ENCODE peak calls at places on chromosomes 11 and 22, in four cellular contexts. O is stomach, N is esophagus muscularis mucosa, Q is foreskin keratinocyte. V is an unnamed sample. For H3K4me1, the result is how much of the 10 kb centered on the place peaks cover.

GRCh38 chr22:46867106-46867505 is 104.7 kb downstream of the TBC1D22A start:
- DNase-seq in O (no peak), N (no peak), Q (no peak), V (no peak)

GRCh38 chr11:15483205-15483604 is 368.5 kb downstream of the INSC start:
- DNase-seq in O (no peak), N (no peak), Q (no peak), V (no peak)

GRCh38 chr22:40345801-40346177 is 511 bp upstream of the ADSL start:
- DNase-seq in O (peak), N (no peak), Q (no peak), V (no peak)

GRCh38 chr11:112344040-112344413 is 83.4 kb upstream of the PLET1 start:
- DNase-seq in O (no peak), N (no peak), Q (no peak), V (no peak)

GRCh38 chr11:125342281-125342980 is 153.6 kb downstream of the FEZ1 start:
- DNase-seq in O (no peak), N (no peak), Q (no peak), V (no peak)

GRCh38 chr22:28788601-28789000 is 11.8 kb downstream of the XBP1 start:
- DNase-seq in O (no peak), N (no peak), Q (no peak), V (no peak)

GRCh38 chr11:115234794-115235193 is 269.4 kb downstream of the CADM1 start:
- DNase-seq in O (no peak), N (no peak), Q (no peak), V (no peak)

GRCh38 chr11:26477406-26477805 is 94.7 kb downstream of the MUC15 start:
- DNase-seq in O (no peak), N (no peak), Q (no peak), V (no peak)

GRCh38 chr11:6391548-6392134 is 1.4 kb downstream of the SMPD1 start:
- DNase-seq in O (no peak), N (no peak), Q (no peak), V (no peak)
- H3K4me1 ChIP-seq in O (half or more), N (under half), Q (under half), V (under half)

GRCh38 chr11:59180168-59180567 is 8.2 kb downstream of the DTX4 start:
- DNase-seq in O (no peak), N (peak), Q (no peak), V (no peak)
- H3K27ac ChIP-seq in O (no peak), N (no peak), Q (no peak), V (no peak)

GRCh38 chr22:37566903-37567798 is 6.9 kb downstream of the CDC42EP1 start:
- DNase-seq in O (peak), N (peak), Q (peak), V (no peak)
- H3K4me1 ChIP-seq in O (half or more), N (half or more), Q (under half), V (under half)

DNA sequence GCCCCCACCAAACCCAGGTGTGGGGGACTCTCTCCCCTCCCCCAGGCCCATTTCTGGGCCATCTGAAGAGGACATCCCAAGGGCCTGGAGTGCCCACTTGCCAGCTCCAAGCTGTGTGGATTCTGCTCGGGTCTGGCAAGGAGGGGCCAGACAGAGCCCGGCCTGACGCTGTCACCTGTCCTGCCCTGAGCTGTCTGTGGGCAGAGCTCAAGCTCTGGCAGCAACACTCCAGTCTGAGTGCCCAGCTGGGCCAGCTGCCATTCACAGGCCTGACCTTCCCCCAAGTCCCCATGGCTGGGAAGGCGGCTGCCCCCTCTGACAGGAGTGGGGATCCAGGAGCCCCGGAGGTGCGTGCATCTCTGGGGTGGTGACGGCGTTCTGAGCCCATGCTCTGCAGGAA is 6.2 kb upstream of the PIM3 start:
- DNase-seq in O (peak), N (no peak), Q (no peak), V (no peak)
- H3K27ac ChIP-seq in O (peak), N (peak), Q (no peak), V (no peak)

DNA sequence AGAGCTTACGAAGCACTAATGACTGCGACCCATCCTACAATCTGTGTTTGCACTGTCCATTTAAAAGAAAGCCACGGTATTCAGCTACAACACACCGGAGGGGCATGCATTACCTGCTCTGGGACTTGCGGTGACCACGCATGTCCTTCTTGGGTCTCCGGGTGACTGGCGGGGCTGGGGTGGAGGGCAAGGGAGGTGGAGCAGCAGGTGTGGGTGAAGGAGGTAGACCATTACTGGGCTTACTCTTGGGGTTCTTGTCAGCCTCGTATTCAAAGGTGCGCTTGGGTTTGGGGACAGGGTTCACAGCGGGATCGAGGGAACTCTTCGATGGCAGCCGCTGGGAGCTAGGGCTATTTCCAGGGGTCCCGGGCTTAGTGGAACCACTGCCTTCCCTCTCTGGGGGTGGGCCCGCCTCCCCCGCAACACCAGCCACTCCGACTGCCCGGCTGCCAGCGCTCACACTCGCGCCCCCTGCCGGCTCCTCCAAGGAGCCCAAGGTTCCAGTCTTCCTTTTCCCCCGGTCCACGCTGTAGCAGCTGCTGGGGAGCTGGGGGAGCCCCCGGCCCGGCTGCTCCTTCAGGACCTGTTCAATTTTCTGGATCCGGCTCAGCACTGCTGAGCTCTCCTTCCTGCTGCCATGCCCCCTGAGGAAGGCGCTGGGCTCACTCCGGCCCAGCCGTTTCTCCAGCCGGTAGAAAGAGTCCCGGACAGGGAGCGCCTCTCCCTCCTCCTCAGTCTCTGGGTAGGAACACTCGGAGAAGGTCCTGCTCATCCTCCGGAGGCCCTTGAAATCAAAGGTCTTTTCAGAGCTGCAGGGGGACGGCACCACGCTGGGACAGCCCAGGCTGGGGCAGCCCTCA is 47.5 kb downstream of the RPL27A start:
- DNase-seq in O (no peak), N (no peak), Q (no peak), V (no peak)
- H3K4me1 ChIP-seq in O (half or more), N (half or more), Q (under half), V (under half)

DNA sequence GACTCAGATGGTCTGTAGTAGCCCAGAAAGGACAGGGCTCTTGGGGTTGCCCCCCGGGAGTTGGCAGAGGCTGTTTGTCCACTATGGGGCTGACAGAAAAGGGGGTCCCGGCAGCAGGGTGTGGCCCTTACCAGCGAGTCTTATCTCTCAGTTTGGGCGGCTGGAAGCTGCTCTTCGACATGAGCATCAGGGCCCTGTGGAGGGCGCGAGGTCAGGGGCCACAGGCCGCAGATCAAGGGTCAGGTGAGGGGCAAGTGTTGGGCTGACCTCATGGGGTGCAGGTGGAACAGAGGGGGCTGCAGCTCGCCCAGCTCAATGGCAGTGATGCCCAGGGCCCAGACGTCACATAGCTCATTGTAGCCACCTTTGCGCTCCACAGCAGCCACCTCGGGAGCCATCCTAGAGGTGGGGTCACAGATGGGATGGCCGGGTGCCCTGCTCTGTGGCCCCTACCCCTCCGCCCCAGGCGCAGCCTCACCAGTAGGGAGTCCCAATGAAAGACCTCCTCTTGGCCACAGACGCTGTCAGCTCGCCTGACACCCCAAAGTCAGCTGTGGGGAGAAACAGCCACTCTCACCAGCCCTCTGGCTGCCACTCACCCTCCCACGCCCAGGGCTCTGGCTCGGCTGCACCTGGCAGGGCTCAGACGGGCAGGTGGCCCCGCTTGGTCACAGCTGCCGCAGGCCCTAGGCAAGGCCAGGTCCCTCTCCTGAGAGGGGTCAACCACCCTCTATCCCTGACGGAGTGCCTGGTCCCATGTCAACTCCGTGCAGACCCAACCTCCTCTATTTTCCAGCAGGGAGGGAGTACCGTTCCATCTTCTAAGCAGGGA is 2.2 kb downstream of the MAP4K2 start:
- DNase-seq in O (no peak), N (no peak), Q (no peak), V (no peak)
- H3K27ac ChIP-seq in O (no peak), N (no peak), Q (no peak), V (no peak)

DNA sequence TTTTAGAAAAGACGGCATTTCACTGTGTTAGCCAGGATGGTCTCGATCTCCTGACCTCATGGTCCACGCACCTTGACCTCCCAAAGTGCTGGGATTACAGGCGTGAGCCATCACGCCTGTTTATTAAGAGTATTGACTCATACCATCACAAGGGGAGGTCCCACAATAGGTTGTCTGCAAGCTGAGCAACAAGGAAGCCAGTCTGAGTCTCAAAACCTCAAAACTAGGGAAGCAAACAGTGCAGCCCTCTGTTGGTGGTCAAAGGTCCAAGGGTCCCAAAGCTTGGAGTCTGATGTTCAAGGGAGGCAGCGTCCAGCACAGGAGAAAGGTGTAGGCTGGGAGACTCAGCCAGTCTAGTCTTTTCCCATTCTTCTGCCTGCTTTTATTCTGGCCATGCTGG is 32.8 kb upstream of the LDLRAD3 start:
- DNase-seq in O (no peak), N (peak), Q (peak), V (no peak)
- H3K4me1 ChIP-seq in O (under half), N (under half), Q (under half), V (under half)

GRCh38 chr11:46345881-46346484 is 1.3 kb upstream of the DGKZ start:
- DNase-seq in O (no peak), N (no peak), Q (peak), V (no peak)

GRCh38 chr11:46348566-46348981 is 1.3 kb downstream of the DGKZ start:
- DNase-seq in O (no peak), N (no peak), Q (no peak), V (no peak)

GRCh38 chr11:46348986-46349401 is 1.7 kb downstream of the DGKZ start:
- DNase-seq in O (no peak), N (no peak), Q (no peak), V (no peak)

GRCh38 chr11:46346886-46347636 is at the start of gene DGKZ:
- DNase-seq in O (peak), N (no peak), Q (peak), V (no peak)

DNA sequence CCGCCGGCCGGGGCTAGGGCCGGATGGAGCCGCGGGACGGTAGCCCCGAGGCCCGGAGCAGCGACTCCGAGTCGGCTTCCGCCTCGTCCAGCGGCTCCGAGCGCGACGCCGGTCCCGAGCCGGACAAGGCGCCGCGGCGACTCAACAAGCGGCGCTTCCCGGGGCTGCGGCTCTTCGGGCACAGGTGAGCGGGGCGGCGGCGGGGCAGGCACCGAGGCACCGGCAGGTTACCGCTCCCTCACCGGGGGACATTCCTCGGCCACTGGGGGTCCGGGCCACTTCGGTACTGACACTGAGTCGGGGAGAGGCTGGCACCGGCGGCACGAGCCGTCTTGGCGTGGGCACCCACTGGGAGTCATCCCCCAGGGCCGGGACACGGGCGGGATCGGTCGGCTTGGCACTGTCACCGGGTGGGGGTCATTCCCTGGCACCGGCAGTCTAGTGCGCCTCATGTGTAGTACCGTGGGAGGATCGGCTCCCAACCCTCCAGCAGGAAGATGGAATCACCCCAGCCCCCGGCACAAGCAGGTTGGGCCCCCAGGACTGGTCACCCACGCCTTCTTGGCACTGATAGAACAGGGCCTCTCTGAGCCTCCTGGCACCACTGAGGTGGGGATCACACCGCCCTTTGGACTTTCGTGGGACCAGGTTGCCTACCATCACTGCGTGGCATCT is 511 bp downstream of the DGKZ start:
- DNase-seq in O (no peak), N (no peak), Q (no peak), V (no peak)
- H3K27ac ChIP-seq in O (peak), N (peak), Q (peak), V (no peak)

DNA sequence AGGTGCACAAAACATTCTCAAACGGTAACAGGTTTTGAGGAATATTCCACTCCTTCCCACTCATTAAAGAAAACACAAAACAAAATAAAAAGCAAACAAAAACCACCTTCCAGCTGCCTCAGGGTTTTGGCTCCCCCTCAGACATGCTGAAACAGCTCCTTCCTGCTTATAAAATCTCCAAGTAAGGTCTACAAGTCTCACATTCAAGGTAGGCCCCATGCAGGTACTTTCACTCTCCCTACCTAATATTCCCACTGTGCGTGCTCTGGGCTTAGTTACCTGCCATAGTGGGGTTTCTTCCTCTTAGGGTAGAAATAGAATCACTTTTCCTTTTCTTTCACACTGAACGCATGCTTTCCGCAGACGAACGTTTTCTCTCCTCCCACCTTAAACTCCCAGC is 132.3 kb downstream of the RBFOX2 start:
- DNase-seq in O (no peak), N (no peak), Q (peak), V (no peak)
- H3K4me1 ChIP-seq in O (half or more), N (half or more), Q (half or more), V (under half)

V was measured in iPS DF 6.9.